ENCODE peak calls at places on chromosomes 3 and 15, in seven cellular contexts. R is spleen, V is lower leg skin, A is nephron progenitor cell, I is AG09309, N is HCEC 1CT, O is psoas muscle. C is an unnamed sample.

GRCh38 chr15:55282284-55282833 is 7.3 kb downstream of the RAB27A start:
- DNase-seq in R (no peak), V (no peak), A (no peak), I (peak), N (peak), O (no peak), C (no peak)

GRCh38 chr3:130866327-130866726 is 27.6 kb upstream of the ATP2C1 start:
- DNase-seq in R (no peak), V (no peak), A (no peak), I (no peak), N (no peak), O (no peak), C (no peak)

GRCh38 chr3:72996121-72996472 is 514 bp upstream of the PPP4R2 start:
- DNase-seq in R (peak), V (no peak), A (no peak), I (no peak), N (no peak), O (peak), C (no peak)

GRCh38 chr15:66780172-66780972 is 78.3 kb downstream of the SMAD6 start:
- DNase-seq in R (no peak), V (no peak), A (no peak), I (no peak), N (peak), O (no peak), C (no peak)

GRCh38 chr15:42324308-42324707 is 35.0 kb upstream of the CAPN3 start:
- DNase-seq in R (no peak), V (no peak), A (no peak), I (no peak), N (peak), O (no peak), C (no peak)

GRCh38 chr3:73351423-73352071 is 273.2 kb downstream of the PDZRN3 start:
- DNase-seq in R (no peak), V (no peak), A (no peak), I (peak), N (no peak), O (no peak), C (no peak)

GRCh38 chr3:81980566-81981494 is 219.4 kb upstream of the GBE1 start:
- DNase-seq in R (no peak), V (no peak), A (no peak), I (no peak), N (no peak), O (no peak), C (no peak)

GRCh38 chr15:100256985-100257650 is 84.7 kb downstream of the ADAMTS17 start:
- DNase-seq in R (no peak), V (no peak), A (no peak), I (no peak), N (no peak), O (no peak), C (no peak)

GRCh38 chr15:85118581-85118980 is 136.9 kb downstream of the PDE8A start:
- DNase-seq in R (no peak), V (no peak), A (no peak), I (no peak), N (no peak), O (no peak), C (no peak)